ENCODE peak calls at places on chromosomes 1 and 21, in seven cellular contexts. One of them, this sample, is unnamed.

GRCh38 chr21:32520885-32521735 is 64.2 kb downstream of the TCP10L start:
- DNase-seq in IMR-90: peak
- DNase-seq in neuronal stem cell: no peak
- DNase-seq in mesendoderm: no peak
- DNase-seq in mesenchymal stem cell: peak
- DNase-seq in H9: no peak
- DNase-seq in H1: no peak
- DNase-seq in this sample: peak

GRCh38 chr1:17276568-17276967 is 27.7 kb downstream of the PADI3 start:
- DNase-seq in IMR-90: peak
- DNase-seq in neuronal stem cell: no peak
- DNase-seq in mesendoderm: no peak
- DNase-seq in mesenchymal stem cell: no peak
- DNase-seq in H9: no peak
- DNase-seq in H1: no peak
- DNase-seq in this sample: no peak

GRCh38 chr21:46431884-46432488 is 26.7 kb upstream of the DIP2A start:
- DNase-seq in IMR-90: no peak
- DNase-seq in neuronal stem cell: no peak
- DNase-seq in mesendoderm: no peak
- DNase-seq in mesenchymal stem cell: no peak
- DNase-seq in H9: no peak
- DNase-seq in H1: no peak
- DNase-seq in this sample: no peak

GRCh38 chr21:41706263-41706639 is 60.6 kb downstream of the RIPK4 start:
- DNase-seq in IMR-90: no peak
- DNase-seq in neuronal stem cell: no peak
- DNase-seq in mesendoderm: no peak
- DNase-seq in mesenchymal stem cell: no peak
- DNase-seq in H9: no peak
- DNase-seq in H1: no peak
- DNase-seq in this sample: no peak

GRCh38 chr1:154427173-154428139 is 22.3 kb downstream of the IL6R start:
- DNase-seq in IMR-90: peak
- DNase-seq in neuronal stem cell: no peak
- DNase-seq in mesendoderm: no peak
- DNase-seq in mesenchymal stem cell: peak
- DNase-seq in H9: no peak
- DNase-seq in H1: no peak
- DNase-seq in this sample: no peak

GRCh38 chr1:10299174-10299573 is 88.8 kb downstream of the KIF1B start:
- DNase-seq in IMR-90: no peak
- DNase-seq in neuronal stem cell: no peak
- DNase-seq in mesendoderm: no peak
- DNase-seq in mesenchymal stem cell: peak
- DNase-seq in H9: no peak
- DNase-seq in H1: no peak
- DNase-seq in this sample: no peak

GRCh38 chr1:30706528-30706927 is 16.9 kb downstream of the MATN1 start:
- DNase-seq in IMR-90: peak
- DNase-seq in neuronal stem cell: no peak
- DNase-seq in mesendoderm: no peak
- DNase-seq in mesenchymal stem cell: peak
- DNase-seq in H9: no peak
- DNase-seq in H1: no peak
- DNase-seq in this sample: no peak

GRCh38 chr1:225412301-225412700 is 15.5 kb downstream of the LBR start:
- DNase-seq in IMR-90: no peak
- DNase-seq in neuronal stem cell: no peak
- DNase-seq in mesendoderm: no peak
- DNase-seq in mesenchymal stem cell: no peak
- DNase-seq in H9: no peak
- DNase-seq in H1: no peak
- DNase-seq in this sample: no peak

GRCh38 chr1:25724986-25725385 is 75.0 kb upstream of the SELENON start:
- DNase-seq in IMR-90: no peak
- DNase-seq in neuronal stem cell: peak
- DNase-seq in mesendoderm: peak
- DNase-seq in mesenchymal stem cell: no peak
- DNase-seq in H9: no peak
- DNase-seq in H1: no peak
- DNase-seq in this sample: no peak

GRCh38 chr1:89821322-89822108 is 683 bp downstream of the LRRC8D start:
- DNase-seq in IMR-90: peak
- DNase-seq in neuronal stem cell: no peak
- DNase-seq in mesendoderm: peak
- DNase-seq in mesenchymal stem cell: peak
- DNase-seq in H9: peak
- DNase-seq in H1: no peak
- DNase-seq in this sample: peak

GRCh38 chr1:161013104-161013590 is 7.8 kb downstream of the F11R start:
- DNase-seq in IMR-90: peak
- DNase-seq in neuronal stem cell: no peak
- DNase-seq in mesendoderm: no peak
- DNase-seq in mesenchymal stem cell: no peak
- DNase-seq in H9: no peak
- DNase-seq in H1: no peak
- DNase-seq in this sample: peak
- H4K8ac ChIP-seq in IMR-90: peak
- H4K8ac ChIP-seq in neuronal stem cell: no peak
- H4K8ac ChIP-seq in mesendoderm: no peak
- H4K8ac ChIP-seq in mesenchymal stem cell: peak
- H4K8ac ChIP-seq in H9: no peak
- H4K8ac ChIP-seq in H1: peak
- H4K8ac ChIP-seq in this sample: peak

DNA sequence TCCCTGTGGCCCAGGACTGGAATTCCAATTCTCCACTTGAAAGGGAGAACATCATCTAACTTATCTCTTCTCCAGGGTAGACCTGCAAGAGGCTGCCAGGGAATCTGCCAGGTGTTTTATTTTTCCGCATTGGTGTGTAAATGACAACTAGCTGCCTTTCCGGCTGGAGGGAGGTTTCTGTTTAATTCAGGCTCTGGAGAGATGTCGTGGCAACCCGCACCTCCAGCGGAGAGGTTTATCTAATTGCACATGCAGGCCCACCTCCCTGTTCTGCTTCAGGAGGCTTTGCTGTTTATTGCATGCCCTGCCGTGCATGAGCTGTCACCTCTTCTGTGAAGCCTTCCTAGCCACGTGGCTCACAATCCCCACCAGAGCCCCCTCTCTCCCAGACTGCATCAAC is 151.6 kb downstream of the C1orf94 start:
- DNase-seq in IMR-90: no peak
- DNase-seq in neuronal stem cell: no peak
- DNase-seq in mesendoderm: no peak
- DNase-seq in mesenchymal stem cell: no peak
- DNase-seq in H9: no peak
- DNase-seq in H1: no peak
- DNase-seq in this sample: no peak
- H4K8ac ChIP-seq in IMR-90: no peak
- H4K8ac ChIP-seq in neuronal stem cell: no peak
- H4K8ac ChIP-seq in mesendoderm: no peak
- H4K8ac ChIP-seq in mesenchymal stem cell: no peak
- H4K8ac ChIP-seq in H9: no peak
- H4K8ac ChIP-seq in H1: no peak
- H4K8ac ChIP-seq in this sample: no peak

GRCh38 chr1:209560529-209560928 is 23.0 kb upstream of the CAMK1G start:
- DNase-seq in IMR-90: no peak
- DNase-seq in neuronal stem cell: no peak
- DNase-seq in mesendoderm: no peak
- DNase-seq in mesenchymal stem cell: no peak
- DNase-seq in H9: no peak
- DNase-seq in H1: no peak
- DNase-seq in this sample: no peak

GRCh38 chr1:209561561-209561960 is 22.0 kb upstream of the CAMK1G start:
- DNase-seq in IMR-90: no peak
- DNase-seq in neuronal stem cell: no peak
- DNase-seq in mesendoderm: no peak
- DNase-seq in mesenchymal stem cell: no peak
- DNase-seq in H9: no peak
- DNase-seq in H1: no peak
- DNase-seq in this sample: no peak

GRCh38 chr1:209557216-209557615 is 26.3 kb upstream of the CAMK1G start:
- DNase-seq in IMR-90: no peak
- DNase-seq in neuronal stem cell: no peak
- DNase-seq in mesendoderm: no peak
- DNase-seq in mesenchymal stem cell: no peak
- DNase-seq in H9: no peak
- DNase-seq in H1: no peak
- DNase-seq in this sample: peak

GRCh38 chr1:209564904-209565303 is 18.6 kb upstream of the CAMK1G start:
- DNase-seq in IMR-90: no peak
- DNase-seq in neuronal stem cell: no peak
- DNase-seq in mesendoderm: no peak
- DNase-seq in mesenchymal stem cell: no peak
- DNase-seq in H9: no peak
- DNase-seq in H1: no peak
- DNase-seq in this sample: no peak

GRCh38 chr1:209560952-209561351 is 22.6 kb upstream of the CAMK1G start:
- DNase-seq in IMR-90: no peak
- DNase-seq in neuronal stem cell: no peak
- DNase-seq in mesendoderm: no peak
- DNase-seq in mesenchymal stem cell: no peak
- DNase-seq in H9: no peak
- DNase-seq in H1: no peak
- DNase-seq in this sample: no peak
- H4K8ac ChIP-seq in IMR-90: no peak
- H4K8ac ChIP-seq in neuronal stem cell: no peak
- H4K8ac ChIP-seq in mesendoderm: no peak
- H4K8ac ChIP-seq in mesenchymal stem cell: no peak
- H4K8ac ChIP-seq in H9: no peak
- H4K8ac ChIP-seq in H1: no peak
- H4K8ac ChIP-seq in this sample: no peak

GRCh38 chr1:200354243-200354642 is 55.6 kb downstream of the ZNF281 start:
- DNase-seq in IMR-90: no peak
- DNase-seq in neuronal stem cell: no peak
- DNase-seq in mesendoderm: no peak
- DNase-seq in mesenchymal stem cell: peak
- DNase-seq in H9: no peak
- DNase-seq in H1: no peak
- DNase-seq in this sample: no peak
- H4K8ac ChIP-seq in IMR-90: no peak
- H4K8ac ChIP-seq in neuronal stem cell: no peak
- H4K8ac ChIP-seq in mesendoderm: no peak
- H4K8ac ChIP-seq in mesenchymal stem cell: no peak
- H4K8ac ChIP-seq in H9: no peak
- H4K8ac ChIP-seq in H1: no peak
- H4K8ac ChIP-seq in this sample: no peak

GRCh38 chr1:119687391-119688079 is 24.2 kb upstream of the PHGDH start:
- DNase-seq in IMR-90: no peak
- DNase-seq in neuronal stem cell: no peak
- DNase-seq in mesendoderm: peak
- DNase-seq in mesenchymal stem cell: no peak
- DNase-seq in H9: peak
- DNase-seq in H1: no peak
- DNase-seq in this sample: no peak
- H4K8ac ChIP-seq in IMR-90: no peak
- H4K8ac ChIP-seq in neuronal stem cell: no peak
- H4K8ac ChIP-seq in mesendoderm: no peak
- H4K8ac ChIP-seq in mesenchymal stem cell: no peak
- H4K8ac ChIP-seq in H9: no peak
- H4K8ac ChIP-seq in H1: no peak
- H4K8ac ChIP-seq in this sample: no peak

GRCh38 chr1:199084293-199084692 is 445.5 kb downstream of the PTPRC start:
- DNase-seq in IMR-90: peak
- DNase-seq in neuronal stem cell: no peak
- DNase-seq in mesendoderm: peak
- DNase-seq in mesenchymal stem cell: peak
- DNase-seq in H9: no peak
- DNase-seq in H1: no peak
- DNase-seq in this sample: no peak

GRCh38 chr1:199083680-199084079 is 444.8 kb downstream of the PTPRC start:
- DNase-seq in IMR-90: peak
- DNase-seq in neuronal stem cell: no peak
- DNase-seq in mesendoderm: no peak
- DNase-seq in mesenchymal stem cell: peak
- DNase-seq in H9: no peak
- DNase-seq in H1: no peak
- DNase-seq in this sample: no peak

GRCh38 chr1:199087081-199087614 is 448.3 kb downstream of the PTPRC start:
- DNase-seq in IMR-90: peak
- DNase-seq in neuronal stem cell: no peak
- DNase-seq in mesendoderm: no peak
- DNase-seq in mesenchymal stem cell: peak
- DNase-seq in H9: no peak
- DNase-seq in H1: no peak
- DNase-seq in this sample: no peak

GRCh38 chr1:199085903-199086302 is 447.1 kb downstream of the PTPRC start:
- DNase-seq in IMR-90: no peak
- DNase-seq in neuronal stem cell: no peak
- DNase-seq in mesendoderm: no peak
- DNase-seq in mesenchymal stem cell: no peak
- DNase-seq in H9: no peak
- DNase-seq in H1: no peak
- DNase-seq in this sample: no peak

GRCh38 chr1:199089393-199090122 is 450.7 kb downstream of the PTPRC start:
- DNase-seq in IMR-90: peak
- DNase-seq in neuronal stem cell: no peak
- DNase-seq in mesendoderm: no peak
- DNase-seq in mesenchymal stem cell: no peak
- DNase-seq in H9: no peak
- DNase-seq in H1: no peak
- DNase-seq in this sample: no peak
- H4K8ac ChIP-seq in IMR-90: no peak
- H4K8ac ChIP-seq in neuronal stem cell: no peak
- H4K8ac ChIP-seq in mesendoderm: no peak
- H4K8ac ChIP-seq in mesenchymal stem cell: no peak
- H4K8ac ChIP-seq in H9: no peak
- H4K8ac ChIP-seq in H1: no peak
- H4K8ac ChIP-seq in this sample: no peak